ENCODE peak calls at places on chromosomes 2 and 18, in seven cellular contexts. B is AG04450, A is cardiac fibroblast, V is NCI-H1417, O is A172, M is psoas muscle, Y is H9. D is an unnamed sample.

GRCh38 chr18:62157843-62158242 is 29.0 kb downstream of the PIGN start:
- DNase-seq in V (no peak), B (no peak), Y (no peak), A (no peak), O (no peak), M (no peak), D (no peak)

GRCh38 chr2:9247786-9248185 is 41.2 kb downstream of the ASAP2 start:
- DNase-seq in O (peak; percentile 21), Y (no peak), V (no peak), B (no peak), A (no peak), M (no peak), D (no peak)

GRCh38 chr18:12455511-12455910 is 47.8 kb downstream of the PRELID3A start:
- DNase-seq in B (peak; percentile 53), A (peak; percentile 15), M (no peak), Y (no peak), V (no peak), O (no peak), D (no peak)

GRCh38 chr2:230319211-230319862 is 7.7 kb upstream of the SP140L start:
- DNase-seq in V (no peak), M (no peak), O (no peak), A (no peak), Y (no peak), B (no peak), D (no peak)

GRCh38 chr2:219325136-219325535 is 7.4 kb downstream of the RESP18 start:
- DNase-seq in B (no peak), O (no peak), A (no peak), V (no peak), Y (no peak), M (no peak), D (no peak)

GRCh38 chr2:198441876-198442275 is 637.5 kb downstream of the PLCL1 start:
- DNase-seq in A (no peak), B (no peak), V (no peak), M (no peak), Y (no peak), O (no peak), D (no peak)

GRCh38 chr2:127024769-127025356 is 82.1 kb downstream of the BIN1 start:
- DNase-seq in O (no peak), A (peak; percentile 34), V (no peak), Y (peak; percentile 87), M (no peak), B (no peak), D (peak; percentile 73)

GRCh38 chr2:234671716-234672115 is 174.8 kb upstream of the ARL4C start:
- DNase-seq in V (no peak), B (no peak), O (no peak), Y (no peak), A (no peak), M (no peak), D (no peak)

GRCh38 chr2:85506768-85507181 is 32.2 kb upstream of the MAT2A start:
- DNase-seq in M (no peak), A (no peak), B (peak; percentile 67), V (no peak), Y (no peak), O (no peak), D (no peak)

GRCh38 chr2:239977111-239977510 is 48.0 kb downstream of the NDUFA10 start:
- DNase-seq in B (no peak), A (no peak), M (no peak), Y (no peak), O (no peak), V (no peak), D (no peak)

GRCh38 chr18:45722899-45723298 is 1.1 kb upstream of the SLC14A1 start:
- DNase-seq in Y (peak; percentile 85), V (peak; percentile 70), O (peak; percentile 55), B (peak; percentile 42), M (peak; percentile 82), A (peak; percentile 68), D (peak; percentile 87)

GRCh38 chr2:236934656-236935055 is 151.0 kb upstream of the COPS8 start:
- DNase-seq in Y (no peak), O (no peak), V (no peak), A (no peak), B (no peak), M (no peak), D (peak; percentile 1)

GRCh38 chr2:239724851-239725550 is 300.1 kb downstream of the NDUFA10 start:
- DNase-seq in B (no peak), A (no peak), M (peak; percentile 4), V (no peak), O (no peak), Y (peak; percentile 24), D (no peak)

GRCh38 chr2:169362346-169363026 is at the start of gene LRP2:
- DNase-seq in M (peak; percentile 48), V (no peak), B (no peak), A (peak; percentile 4), O (no peak), Y (peak; percentile 38), D (peak; percentile 50)

GRCh38 chr18:25223899-25224607 is 127.9 kb downstream of the ZNF521 start:
- DNase-seq in O (no peak), V (no peak), M (no peak), A (no peak), B (no peak), Y (no peak), D (no peak)